ENCODE peak calls at places on chromosomes 6 and 20, in seven cellular contexts. S, A, V, P, C, T and H are unnamed samples.

GRCh38 chr20:3042621-3043020 is 801 bp upstream of the GNRH2 start:
- DNase-seq in A (no peak), P (no peak), C (no peak), V (no peak), T (no peak), S (no peak), H (no peak)

GRCh38 chr20:610130-611046 is at the start of gene TCF15:
- DNase-seq in S (peak; percentile 72), T (no peak), C (peak; percentile 78), A (peak; percentile 70), V (no peak), P (peak; percentile 81), H (no peak)

GRCh38 chr20:37519508-37520416 is 1.3 kb upstream of the NNAT start:
- DNase-seq in V (no peak), S (no peak), T (peak; percentile 12), P (peak; percentile 67), C (peak; percentile 61), A (no peak), H (no peak)

GRCh38 chr6:133814797-133815196 is 74.1 kb upstream of the TCF21 start:
- DNase-seq in T (peak; percentile 69), P (no peak), A (no peak), S (no peak), V (peak; percentile 71), C (peak; percentile 58), H (no peak)

GRCh38 chr6:105226598-105227291 is 46.9 kb upstream of the POPDC3 start:
- DNase-seq in V (peak; percentile 39), T (no peak), A (no peak), S (no peak), P (no peak), C (no peak), H (no peak)

GRCh38 chr20:59320850-59321631 is 20.6 kb downstream of the EDN3 start:
- DNase-seq in S (no peak), C (no peak), T (no peak), V (no peak), A (no peak), P (no peak), H (no peak)

GRCh38 chr6:88982720-88983119 is 19.3 kb upstream of the RNGTT start:
- DNase-seq in V (peak; percentile 79), A (peak; percentile 32), P (no peak), T (peak; percentile 76), C (peak; percentile 48), S (no peak), H (peak; percentile 89)

GRCh38 chr6:162029873-162030576 is 697.5 kb downstream of the PRKN start:
- DNase-seq in S (no peak), A (no peak), P (no peak), T (no peak), V (no peak), C (no peak), H (no peak)

GRCh38 chr6:28597924-28598323 is 72.2 kb downstream of the GPX5 start:
- DNase-seq in T (peak; percentile 32), C (peak; percentile 64), A (no peak), P (no peak), V (no peak), S (no peak), H (no peak)

GRCh38 chr6:136927313-136927712 is 5.2 kb downstream of the SLC35D3 start:
- DNase-seq in C (peak; percentile 72), S (peak; percentile 51), T (peak; percentile 13), V (peak; percentile 10), P (peak; percentile 57), A (peak; percentile 14), H (no peak)

GRCh38 chr6:108348655-108349349 is 53.9 kb downstream of the AFG1L start:
- DNase-seq in T (no peak), V (no peak), S (no peak), A (no peak), P (no peak), C (no peak), H (no peak)

GRCh38 chr6:22294301-22294700 is 2.5 kb downstream of the PRL start:
- DNase-seq in C (no peak), A (no peak), P (no peak), T (no peak), S (no peak), V (no peak), H (no peak)

GRCh38 chr20:11235058-11235457 is 561.3 kb upstream of the JAG1 start:
- DNase-seq in T (peak; percentile 73), A (no peak), V (peak; percentile 79), P (no peak), C (peak; percentile 95), S (peak; percentile 43), H (no peak)

GRCh38 chr20:53786071-53786444 is 192.4 kb upstream of the ZNF217 start:
- DNase-seq in T (no peak), S (no peak), A (no peak), P (no peak), V (no peak), C (no peak), H (peak; percentile 42)

GRCh38 chr6:160919713-160920112 is 71.9 kb upstream of the MAP3K4 start:
- DNase-seq in T (peak; percentile 17), P (no peak), V (peak; percentile 83), S (no peak), A (no peak), C (no peak), H (peak; percentile 11)

GRCh38 chr6:128882991-128883571 is at the start of gene LAMA2:
- DNase-seq in A (peak; percentile 56), P (peak; percentile 87), S (peak; percentile 87), C (peak; percentile 95), V (peak; percentile 55), T (peak; percentile 83), H (peak; percentile 28)

GRCh38 chr6:83113258-83113657 is 45.8 kb downstream of the DOP1A start:
- DNase-seq in S (no peak), V (peak; percentile 43), C (no peak), T (no peak), A (no peak), P (no peak), H (no peak)

GRCh38 chr6:143673638-143674037 is 4.1 kb upstream of the PHACTR2 start:
- DNase-seq in S (no peak), A (peak; percentile 41), V (peak; percentile 77), C (peak; percentile 91), T (peak; percentile 72), P (no peak), H (peak; percentile 96)

GRCh38 chr6:154590770-154591169 is 80.3 kb upstream of the CNKSR3 start:
- DNase-seq in P (no peak), A (no peak), S (no peak), C (no peak), V (no peak), T (no peak), H (no peak)

GRCh38 chr20:15931897-15932296 is 641.4 kb downstream of the KIF16B start:
- DNase-seq in S (no peak), P (no peak), V (no peak), A (no peak), C (peak; percentile 2), T (no peak), H (no peak)

GRCh38 chr20:10376271-10377075 is 57.5 kb downstream of the MKKS start:
- DNase-seq in S (no peak), V (peak; percentile 75), C (peak; percentile 31), P (no peak), A (no peak), T (peak; percentile 54), H (no peak)

GRCh38 chr6:6320901-6321300 is 439 bp upstream of the F13A1 start:
- DNase-seq in S (peak; percentile 34), V (no peak), A (no peak), P (peak; percentile 51), T (peak; percentile 28), C (peak; percentile 65), H (no peak)

GRCh38 chr6:16982827-16983226 is 119.0 kb upstream of the STMND1 start:
- DNase-seq in S (no peak), T (no peak), A (no peak), P (no peak), C (no peak), V (peak; percentile 99), H (no peak)

DNA sequence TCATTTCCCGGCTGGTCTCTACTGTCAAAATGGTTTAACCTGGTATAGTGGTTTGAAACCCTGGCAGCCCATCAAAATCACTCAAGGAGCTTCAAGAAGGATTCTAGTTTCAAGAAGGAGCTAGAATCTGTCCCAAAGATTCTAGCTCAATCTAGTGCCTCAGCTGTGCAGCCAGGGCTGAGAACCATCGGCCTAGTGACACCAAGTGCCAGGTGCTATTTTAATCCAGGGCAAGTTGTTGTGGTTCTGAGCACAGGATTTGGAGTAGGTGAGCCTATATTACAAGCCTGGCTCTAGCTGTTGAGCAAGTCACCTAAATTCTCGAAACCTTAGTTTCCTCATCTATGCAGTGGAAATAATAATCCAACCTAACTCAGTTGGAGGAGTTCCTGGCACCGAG is 3.7 kb downstream of the MOCS1 start:
- DNase-seq in A (no peak), P (no peak), V (no peak), T (no peak), C (no peak), S (no peak), H (no peak)
- H3K27me3 ChIP-seq in A (no peaks in the 10 kb centered on the region), P (no peaks in the 10 kb centered on the region), V (no peaks in the 10 kb centered on the region), T (no peaks in the 10 kb centered on the region), C (no peaks in the 10 kb centered on the region), S (no peaks in the 10 kb centered on the region), H (no peaks in the 10 kb centered on the region)

DNA sequence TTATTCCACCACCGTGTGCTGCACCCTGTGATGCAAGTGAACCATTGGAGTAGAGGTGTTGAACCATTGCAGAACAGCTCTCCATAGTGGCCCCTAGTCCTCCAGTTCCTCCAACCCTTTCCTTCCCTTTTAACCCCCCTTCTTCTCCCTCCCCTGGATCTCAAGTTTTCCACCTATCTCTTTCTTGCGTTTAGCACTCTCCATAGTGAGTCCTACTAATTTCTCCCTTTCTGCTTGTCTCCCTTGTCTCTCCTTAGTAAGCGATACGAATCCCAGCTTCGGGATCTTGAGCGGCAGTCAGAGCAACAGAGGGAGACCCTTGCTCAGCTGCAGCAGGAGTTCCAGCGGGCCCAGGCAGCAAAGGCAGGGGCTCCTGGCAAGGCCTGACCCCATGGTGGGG is 1.1 kb downstream of the PFDN6 start:
- DNase-seq in A (no peak), S (no peak), C (no peak), T (no peak), P (no peak), V (no peak), H (no peak)
- H3K23ac ChIP-seq in A (no peak overlapping the region), S (no peak overlapping the region), C (no peak overlapping the region), T (no peak overlapping the region), P (no peak overlapping the region), V (no peak overlapping the region), H (no peak overlapping the region)

GRCh38 chr20:48339986-48340884 is 487.6 kb downstream of the PREX1 start:
- DNase-seq in S (no peak), V (no peak), C (no peak), T (no peak), A (no peak), P (no peak), H (no peak)
- H3K27me3 ChIP-seq in S (no peaks in the 10 kb centered on the region), V (peaks cover 29% of the 10 kb centered on the region), C (no peaks in the 10 kb centered on the region), T (peaks cover 37% of the 10 kb centered on the region), A (no peaks in the 10 kb centered on the region), P (no peaks in the 10 kb centered on the region), H (no peaks in the 10 kb centered on the region)

GRCh38 chr6:73339340-73339739 is 14.7 kb downstream of the DPPA5 start:
- DNase-seq in C (peak; percentile 48), P (peak; percentile 48), T (no peak), S (peak; percentile 39), A (no peak), V (no peak), H (no peak)
- H3K23ac ChIP-seq in C (no peak overlapping the region), P (no peak overlapping the region), T (no peak overlapping the region), S (no peak overlapping the region), A (no peak overlapping the region), V (no peak overlapping the region), H (no peak overlapping the region)